ENCODE peak calls at places on chromosomes 16 and 17, in four cellular contexts. One of them, this sample, is unnamed.
A peak's percentile ranks its signal among the peaks of the same experiment; 100 is the strongest.

GRCh38 chr16:11528053-11528452 is 58.7 kb downstream of the LITAF start:
- DNase-seq in prostate gland: no peak
- DNase-seq in vagina: no peak
- DNase-seq in HL-60: no peak
- DNase-seq in this sample: no peak

GRCh38 chr17:70629902-70630301 is 460.6 kb downstream of the KCNJ2 start:
- DNase-seq in prostate gland: no peak
- DNase-seq in vagina: no peak
- DNase-seq in HL-60: no peak
- DNase-seq in this sample: peak; percentile 39

GRCh38 chr17:29686998-29687397 is 64.3 kb upstream of the CORO6 start:
- DNase-seq in prostate gland: no peak
- DNase-seq in HL-60: no peak
- DNase-seq in vagina: no peak
- DNase-seq in this sample: no peak

GRCh38 chr17:63626551-63627228 is 4.5 kb downstream of the MAP3K3 start:
- DNase-seq in vagina: no peak
- DNase-seq in prostate gland: no peak
- DNase-seq in HL-60: no peak
- DNase-seq in this sample: no peak

GRCh38 chr16:59527206-59527997 is 793.3 kb upstream of the GOT2 start:
- DNase-seq in vagina: no peak
- DNase-seq in prostate gland: no peak
- DNase-seq in HL-60: no peak
- DNase-seq in this sample: peak; percentile 58

GRCh38 chr17:59842901-59843652 is 49.7 kb downstream of the TUBD1 start:
- DNase-seq in vagina: no peak
- DNase-seq in HL-60: no peak
- DNase-seq in prostate gland: peak; percentile 64
- DNase-seq in this sample: no peak

GRCh38 chr17:15510361-15510760 is 42.9 kb upstream of the CDRT4 start:
- DNase-seq in vagina: peak; percentile 20
- DNase-seq in prostate gland: no peak
- DNase-seq in HL-60: no peak
- DNase-seq in this sample: no peak

GRCh38 chr16:25553711-25554436 is 137.9 kb upstream of the HS3ST4 start:
- DNase-seq in HL-60: no peak
- DNase-seq in prostate gland: no peak
- DNase-seq in vagina: no peak
- DNase-seq in this sample: no peak

GRCh38 chr16:49652441-49653175 is 203.3 kb downstream of the ZNF423 start:
- DNase-seq in vagina: no peak
- DNase-seq in HL-60: no peak
- DNase-seq in prostate gland: no peak
- DNase-seq in this sample: no peak

GRCh38 chr16:23227529-23227928 is 45.0 kb downstream of the SCNN1G start:
- DNase-seq in prostate gland: no peak
- DNase-seq in HL-60: no peak
- DNase-seq in vagina: no peak
- DNase-seq in this sample: no peak

GRCh38 chr16:85908889-85909584 is 10.1 kb downstream of the IRF8 start:
- DNase-seq in vagina: no peak
- DNase-seq in prostate gland: no peak
- DNase-seq in HL-60: no peak
- DNase-seq in this sample: no peak

GRCh38 chr17:34420254-34420766 is 57.3 kb upstream of the CCL1 start:
- DNase-seq in prostate gland: peak; percentile 57
- DNase-seq in HL-60: peak; percentile 28
- DNase-seq in vagina: no peak
- DNase-seq in this sample: peak; percentile 3

GRCh38 chr16:16183562-16183961 is 39.7 kb downstream of the ABCC6 start:
- DNase-seq in vagina: no peak
- DNase-seq in HL-60: no peak
- DNase-seq in prostate gland: no peak
- DNase-seq in this sample: no peak

GRCh38 chr16:48361540-48361939 is 23.7 kb downstream of the SIAH1 start:
- DNase-seq in prostate gland: no peak
- DNase-seq in HL-60: no peak
- DNase-seq in vagina: no peak
- DNase-seq in this sample: no peak

GRCh38 chr17:79046501-79047280 is 22.7 kb downstream of the C1QTNF1 start:
- DNase-seq in prostate gland: no peak
- DNase-seq in vagina: no peak
- DNase-seq in HL-60: no peak
- DNase-seq in this sample: no peak

GRCh38 chr16:12293017-12293618 is 316.6 kb downstream of the SNX29 start:
- DNase-seq in HL-60: no peak
- DNase-seq in prostate gland: no peak
- DNase-seq in vagina: no peak
- DNase-seq in this sample: no peak

GRCh38 chr17:50834786-50835562 is 412 bp upstream of the WFIKKN2 start:
- DNase-seq in vagina: no peak
- DNase-seq in prostate gland: no peak
- DNase-seq in HL-60: no peak
- DNase-seq in this sample: no peak

GRCh38 chr17:79721993-79722671 is 8.6 kb upstream of the ENPP7 start:
- DNase-seq in prostate gland: no peak
- DNase-seq in HL-60: no peak
- DNase-seq in vagina: no peak
- DNase-seq in this sample: no peak

GRCh38 chr17:72240333-72240732 is 119.5 kb downstream of the SOX9 start:
- DNase-seq in HL-60: no peak
- DNase-seq in prostate gland: no peak
- DNase-seq in vagina: no peak
- DNase-seq in this sample: no peak

GRCh38 chr17:14211778-14212177 is 24.9 kb downstream of the CDRT15 start:
- DNase-seq in HL-60: no peak
- DNase-seq in prostate gland: no peak
- DNase-seq in vagina: no peak
- DNase-seq in this sample: no peak

GRCh38 chr17:73474370-73474988 is 162.7 kb upstream of the CDC42EP4 start:
- DNase-seq in vagina: no peak
- DNase-seq in prostate gland: peak; percentile 9
- DNase-seq in HL-60: no peak
- DNase-seq in this sample: no peak

GRCh38 chr17:77782611-77783010 is 175.9 kb upstream of the TNRC6C start:
- DNase-seq in vagina: no peak
- DNase-seq in prostate gland: no peak
- DNase-seq in HL-60: no peak
- DNase-seq in this sample: no peak

GRCh38 chr17:64216030-64216384 is 47.1 kb downstream of the TEX2 start:
- DNase-seq in vagina: no peak
- DNase-seq in prostate gland: no peak
- DNase-seq in HL-60: no peak
- DNase-seq in this sample: no peak

GRCh38 chr17:15000661-15001060 is 264.5 kb downstream of the PMP22 start:
- DNase-seq in prostate gland: no peak
- DNase-seq in vagina: no peak
- DNase-seq in HL-60: no peak
- DNase-seq in this sample: no peak

GRCh38 chr16:11602321-11602720 is 15.6 kb upstream of the LITAF start:
- DNase-seq in prostate gland: no peak
- DNase-seq in HL-60: no peak
- DNase-seq in vagina: no peak
- DNase-seq in this sample: no peak

GRCh38 chr16:3954411-3954921 is 74.0 kb upstream of the CREBBP start:
- DNase-seq in vagina: no peak
- DNase-seq in HL-60: no peak
- DNase-seq in prostate gland: no peak
- DNase-seq in this sample: no peak

GRCh38 chr16:29009050-29009837 is 24.4 kb downstream of the LAT start:
- DNase-seq in vagina: no peak
- DNase-seq in prostate gland: no peak
- DNase-seq in HL-60: no peak
- DNase-seq in this sample: no peak

GRCh38 chr16:74451951-74452758 is 30.9 kb upstream of the CLEC18B start:
- DNase-seq in vagina: no peak
- DNase-seq in HL-60: no peak
- DNase-seq in prostate gland: no peak
- DNase-seq in this sample: no peak

GRCh38 chr16:7921360-7921759 is 588.7 kb downstream of the RBFOX1 start:
- DNase-seq in vagina: no peak
- DNase-seq in HL-60: no peak
- DNase-seq in prostate gland: no peak
- DNase-seq in this sample: no peak

GRCh38 chr17:35432176-35433074 is at the start of gene SLFN12:
- DNase-seq in HL-60: no peak
- DNase-seq in vagina: peak; percentile 91
- DNase-seq in prostate gland: no peak
- DNase-seq in this sample: no peak

GRCh38 chr17:46036491-46036890 is 37.4 kb downstream of the STH start:
- DNase-seq in prostate gland: no peak
- DNase-seq in vagina: no peak
- DNase-seq in HL-60: no peak
- DNase-seq in this sample: no peak

GRCh38 chr17:16463341-16464000 is 28.5 kb downstream of the LRRC75A start:
- DNase-seq in prostate gland: no peak
- DNase-seq in vagina: no peak
- DNase-seq in HL-60: no peak
- DNase-seq in this sample: no peak

GRCh38 chr16:68298907-68299515 is 11.7 kb downstream of the SLC7A6OS start:
- DNase-seq in prostate gland: peak; percentile 63
- DNase-seq in vagina: no peak
- DNase-seq in HL-60: no peak
- DNase-seq in this sample: no peak

GRCh38 chr16:75552951-75553350 is 3.1 kb downstream of the TMEM231 start:
- DNase-seq in vagina: no peak
- DNase-seq in prostate gland: no peak
- DNase-seq in HL-60: no peak
- DNase-seq in this sample: no peak

GRCh38 chr17:78534492-78535284 is 42.5 kb downstream of the DNAH17 start:
- DNase-seq in prostate gland: peak; percentile 22
- DNase-seq in HL-60: no peak
- DNase-seq in vagina: no peak
- DNase-seq in this sample: no peak

GRCh38 chr16:66262253-66263167 is 104.0 kb upstream of the CDH5 start:
- DNase-seq in vagina: peak; percentile 84
- DNase-seq in prostate gland: no peak
- DNase-seq in HL-60: no peak
- DNase-seq in this sample: no peak

GRCh38 chr16:75486014-75486404 is 9.2 kb downstream of the CHST6 start:
- DNase-seq in HL-60: no peak
- DNase-seq in vagina: no peak
- DNase-seq in prostate gland: peak; percentile 77
- DNase-seq in this sample: no peak

GRCh38 chr16:88763502-88764053 is 21.4 kb downstream of the PIEZO1 start:
- DNase-seq in vagina: no peak
- DNase-seq in HL-60: no peak
- DNase-seq in prostate gland: no peak
- DNase-seq in this sample: no peak
- TF ChIP-seq POLR2AphosphoS5 in vagina: no peak
- TF ChIP-seq POLR2AphosphoS5 in HL-60: no peak
- TF ChIP-seq POLR2AphosphoS5 in prostate gland: no peak
- TF ChIP-seq POLR2AphosphoS5 in this sample: no peak

GRCh38 chr17:48544356-48545021 is 420 bp downstream of the HOXB2 start:
- DNase-seq in vagina: no peak
- DNase-seq in prostate gland: peak; percentile 16
- DNase-seq in HL-60: no peak
- DNase-seq in this sample: no peak

GRCh38 chr17:48542114-48542955 is 2.6 kb downstream of the HOXB2 start:
- DNase-seq in prostate gland: no peak
- DNase-seq in vagina: no peak
- DNase-seq in HL-60: no peak
- DNase-seq in this sample: no peak

GRCh38 chr17:48545022-48545376 is at the start of gene HOXB2:
- DNase-seq in vagina: no peak
- DNase-seq in HL-60: no peak
- DNase-seq in prostate gland: no peak
- DNase-seq in this sample: no peak

GRCh38 chr17:48542956-48543853 is 1.7 kb downstream of the HOXB2 start:
- DNase-seq in prostate gland: no peak
- DNase-seq in HL-60: no peak
- DNase-seq in vagina: no peak
- DNase-seq in this sample: no peak

DNA sequence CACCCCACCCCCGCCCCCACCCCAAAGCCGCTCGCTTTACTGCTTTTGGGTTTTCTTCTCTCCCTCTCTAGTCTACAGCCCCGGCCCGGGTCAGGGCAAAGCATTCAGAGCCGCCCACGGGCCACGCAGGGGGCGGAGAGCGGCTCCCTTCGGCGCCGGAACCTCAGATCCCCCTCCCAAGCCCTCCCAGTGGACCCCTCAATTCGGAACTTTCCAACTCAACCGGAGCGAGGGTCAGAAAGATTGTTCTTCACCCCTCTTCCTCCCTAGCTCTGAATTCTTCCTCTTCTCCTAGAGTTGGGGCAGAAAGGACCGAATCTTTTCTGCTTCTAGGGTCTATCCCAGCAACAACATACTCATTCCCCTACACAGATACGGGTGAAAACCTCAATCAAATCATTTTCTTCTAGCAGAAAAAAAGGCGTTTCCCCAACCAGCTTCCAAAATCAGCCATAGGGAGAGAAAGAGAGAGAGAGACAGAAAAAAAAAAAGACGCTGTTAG is 1.0 kb downstream of the HOXB2 start:
- DNase-seq in prostate gland: no peak
- DNase-seq in HL-60: no peak
- DNase-seq in vagina: no peak
- DNase-seq in this sample: no peak
- H3K4me3 ChIP-seq in prostate gland: peak overlapping the region; percentile 40
- H3K4me3 ChIP-seq in HL-60: no peak overlapping the region
- H3K4me3 ChIP-seq in vagina: peak overlapping the region; percentile 71
- H3K4me3 ChIP-seq in this sample: no peak overlapping the region

DNA sequence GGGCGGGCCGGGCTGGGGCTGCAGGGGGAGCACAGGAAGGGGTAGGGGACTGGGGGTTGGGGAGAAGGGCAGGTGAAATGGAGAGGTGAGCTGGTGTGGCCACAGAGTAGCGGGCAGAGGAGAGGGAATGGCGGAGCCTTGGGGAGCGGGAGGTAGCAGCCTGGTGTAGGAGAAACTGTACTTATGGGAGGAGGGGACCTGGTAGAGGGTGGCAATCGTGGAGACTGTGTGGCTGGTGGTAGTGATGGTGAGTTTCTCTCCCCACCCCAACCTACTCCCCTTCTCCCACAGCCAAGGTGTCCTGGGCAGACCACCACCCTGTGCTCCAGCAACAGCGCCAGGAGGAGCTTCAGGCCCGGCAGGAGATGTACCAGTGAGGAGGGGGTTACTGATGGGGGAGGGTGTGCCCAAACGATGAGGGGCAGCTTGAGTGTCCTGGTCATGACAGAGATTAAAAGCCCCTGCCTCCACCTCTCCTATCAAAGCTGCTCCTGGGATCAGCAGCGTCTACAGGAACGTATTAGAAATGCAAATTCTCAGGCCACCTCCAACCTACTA is 831 bp downstream of the ALOX15B start:
- DNase-seq in HL-60: no peak
- DNase-seq in prostate gland: no peak
- DNase-seq in vagina: peak; percentile 82
- DNase-seq in this sample: no peak
- TF ChIP-seq POLR2AphosphoS5 in HL-60: no peak
- TF ChIP-seq POLR2AphosphoS5 in prostate gland: no peak
- TF ChIP-seq POLR2AphosphoS5 in vagina: no peak
- TF ChIP-seq POLR2AphosphoS5 in this sample: no peak

GRCh38 chr17:81803728-81804558 is at the start of gene GCGR:
- DNase-seq in HL-60: no peak
- DNase-seq in prostate gland: no peak
- DNase-seq in vagina: no peak
- DNase-seq in this sample: no peak
- H3K4me3 ChIP-seq in HL-60: no peak within 1 kb of the TSS
- H3K4me3 ChIP-seq in prostate gland: no peak within 1 kb of the TSS
- H3K4me3 ChIP-seq in vagina: peak within 1 kb of the TSS; percentile 22
- H3K4me3 ChIP-seq in this sample: peak within 1 kb of the TSS; percentile 47